ENCODE peak calls at places on chromosomes 11 and 22, in eight cellular contexts. I, K, C, Y, H, U, D and L are unnamed samples.

GRCh38 chr22:17792289-17792688 is 18.0 kb upstream of the BID start:
- DNase-seq in C (no peak), U (no peak), D (no peak), Y (no peak), I (no peak), K (no peak), H (no peak), L (no peak)

GRCh38 chr22:22397292-22397870 is 111.2 kb downstream of the ZNF280B start:
- DNase-seq in U (no peak), Y (peak), I (peak), C (no peak), D (peak), K (no peak), H (no peak), L (no peak)

GRCh38 chr11:62402226-62402625 is 16.6 kb upstream of the SCGB1A1 start:
- DNase-seq in K (no peak), I (no peak), U (peak), D (peak), H (no peak), C (peak), Y (peak), L (no peak)

GRCh38 chr11:109527496-109527895 is 105.5 kb downstream of the C11orf87 start:
- DNase-seq in H (peak), K (no peak), C (no peak), U (no peak), Y (peak), I (no peak), D (no peak), L (no peak)

GRCh38 chr11:47148903-47149535 is 27.7 kb downstream of the ARFGAP2 start:
- DNase-seq in I (no peak), C (no peak), D (peak), K (no peak), H (no peak), U (no peak), Y (peak), L (no peak)

GRCh38 chr11:89452780-89453179 is 38.4 kb downstream of the NOX4 start:
- DNase-seq in U (no peak), Y (peak), H (no peak), C (no peak), D (no peak), K (no peak), I (no peak), L (no peak)

GRCh38 chr11:79054636-79055035 is 386.2 kb downstream of the TENM4 start:
- DNase-seq in I (peak), D (peak), K (no peak), H (peak), C (no peak), Y (no peak), U (no peak), L (peak)

GRCh38 chr11:104254347-104254746 is 90.4 kb upstream of the PDGFD start:
- DNase-seq in D (peak), K (peak), C (no peak), I (peak), H (no peak), Y (no peak), U (peak), L (peak)

GRCh38 chr22:46536559-46537220 is 730 bp downstream of the CELSR1 start:
- DNase-seq in D (no peak), U (no peak), I (no peak), K (no peak), H (no peak), C (no peak), Y (no peak), L (no peak)

GRCh38 chr11:128831781-128832497 is 35.2 kb downstream of the KCNJ1 start:
- DNase-seq in I (no peak), Y (no peak), K (no peak), H (no peak), C (no peak), D (no peak), U (no peak), L (no peak)

GRCh38 chr11:112769170-112769569 is 192.1 kb upstream of the NCAM1 start:
- DNase-seq in Y (no peak), H (no peak), U (no peak), D (no peak), K (no peak), C (no peak), I (no peak), L (no peak)

GRCh38 chr11:104462346-104462745 is 298.4 kb upstream of the PDGFD start:
- DNase-seq in D (peak), U (no peak), Y (peak), K (no peak), C (no peak), H (no peak), I (peak), L (peak)

GRCh38 chr11:86931059-86931964 is 23.9 kb downstream of the FZD4 start:
- DNase-seq in K (no peak), H (no peak), Y (no peak), U (no peak), I (no peak), C (no peak), D (no peak), L (no peak)

GRCh38 chr22:45934659-45935341 is 42.2 kb downstream of the WNT7B start:
- DNase-seq in I (peak), Y (peak), C (no peak), K (no peak), U (no peak), D (peak), H (peak), L (peak)

GRCh38 chr11:63841554-63841953 is 2.6 kb downstream of the MARK2 start:
- DNase-seq in Y (peak), K (peak), C (no peak), I (peak), D (peak), H (no peak), U (no peak), L (no peak)

GRCh38 chr22:35480143-35480542 is 60.5 kb upstream of the RASD2 start:
- DNase-seq in H (no peak), Y (peak), C (no peak), I (no peak), U (no peak), K (no peak), D (peak), L (no peak)

GRCh38 chr11:132895340-132895739 is 637.0 kb downstream of the OPCML start:
- DNase-seq in D (no peak), H (peak), K (no peak), C (no peak), Y (no peak), U (no peak), I (peak), L (peak)

GRCh38 chr11:111418436-111418787 is 39.3 kb upstream of the POU2AF1 start:
- DNase-seq in C (no peak), K (no peak), I (no peak), D (no peak), H (no peak), Y (no peak), U (no peak), L (no peak)

GRCh38 chr11:111417011-111417765 is 38.1 kb upstream of the POU2AF1 start:
- DNase-seq in C (no peak), H (no peak), Y (no peak), K (no peak), D (no peak), I (no peak), U (peak), L (no peak)

GRCh38 chr11:111416231-111416960 is 37.3 kb upstream of the POU2AF1 start:
- DNase-seq in D (no peak), H (no peak), I (no peak), C (no peak), U (no peak), K (no peak), Y (no peak), L (no peak)

GRCh38 chr11:111419181-111419580 is 40.1 kb upstream of the POU2AF1 start:
- DNase-seq in K (no peak), I (no peak), U (no peak), H (no peak), D (no peak), C (no peak), Y (no peak), L (no peak)

GRCh38 chr11:111417766-111418435 is 38.8 kb upstream of the POU2AF1 start:
- DNase-seq in H (no peak), C (no peak), K (no peak), D (peak), Y (peak), U (no peak), I (peak), L (peak)
- H3K4me3 ChIP-seq in H (no peak), C (no peak), K (no peak), D (no peak), Y (no peak), U (no peak), I (no peak), L (no peak)

DNA sequence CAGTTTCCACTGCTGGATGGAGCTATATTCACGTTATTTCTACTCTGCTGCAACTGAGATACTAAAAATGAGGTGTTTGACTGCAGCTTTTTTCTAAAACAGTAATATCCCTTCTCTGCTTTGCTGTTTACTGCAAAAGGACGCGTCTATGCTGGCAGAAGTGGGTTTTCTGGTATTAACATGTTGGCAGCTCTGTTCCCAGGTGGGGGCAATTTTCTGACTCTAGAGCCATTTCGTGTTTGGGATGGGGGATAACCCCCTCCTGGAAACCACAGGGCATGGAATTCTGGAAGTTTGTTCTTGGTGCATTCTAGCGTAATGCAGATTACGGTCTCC is 4.9 kb downstream of the GRK2 start:
- DNase-seq in H (no peak), Y (no peak), C (no peak), U (no peak), I (no peak), K (no peak), D (no peak), L (no peak)
- H3K4me3 ChIP-seq in H (no peak), Y (no peak), C (peak), U (peak), I (no peak), K (no peak), D (no peak), L (no peak)

DNA sequence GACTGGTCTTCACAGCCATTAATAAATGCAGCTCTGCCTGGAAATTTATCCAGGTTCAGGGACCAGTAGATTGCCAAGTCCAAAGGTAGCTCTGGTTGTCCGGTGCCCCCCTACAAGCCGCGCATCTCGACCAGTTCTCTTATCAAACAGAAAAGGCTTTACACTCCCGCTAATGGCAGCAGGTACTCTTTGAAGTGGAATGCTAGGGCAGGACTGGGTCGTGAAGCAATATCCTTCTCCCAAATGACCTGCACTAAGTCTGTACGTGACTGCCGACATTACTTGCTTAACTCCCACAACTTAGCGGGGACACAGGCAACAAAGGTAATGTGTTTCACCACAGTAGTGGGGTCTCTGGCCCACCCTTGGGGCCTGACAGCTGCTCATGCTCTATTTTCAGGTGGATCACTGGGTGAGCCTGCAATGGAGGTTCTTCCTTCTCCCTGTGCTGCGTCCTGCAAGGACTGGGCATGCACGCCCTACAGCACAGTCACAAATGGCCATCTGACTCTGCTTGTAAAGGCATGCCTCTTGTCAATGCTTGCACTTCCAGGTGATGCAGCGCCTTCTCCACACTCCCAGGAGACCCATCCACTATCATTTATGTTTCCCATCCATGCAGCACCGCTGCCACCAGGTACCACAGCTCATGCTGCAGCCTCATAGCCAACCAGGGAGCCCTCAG is 96.2 kb upstream of the CTSC start:
- DNase-seq in U (no peak), I (no peak), Y (no peak), H (no peak), C (no peak), D (no peak), K (no peak), L (no peak)
- H3K4me3 ChIP-seq in U (no peak), I (no peak), Y (no peak), H (no peak), C (no peak), D (no peak), K (no peak), L (no peak)

GRCh38 chr11:121884601-121885000 is 231.4 kb downstream of the BLID start:
- DNase-seq in Y (no peak), H (no peak), K (no peak), D (no peak), U (no peak), C (no peak), I (no peak), L (no peak)
- H3K4me3 ChIP-seq in Y (no peak), H (no peak), K (no peak), D (no peak), U (no peak), C (no peak), I (no peak), L (no peak)

GRCh38 chr11:71555508-71555907 is 7.3 kb downstream of the KRTAP5-9 start:
- DNase-seq in K (no peak), Y (no peak), D (no peak), U (no peak), I (no peak), H (no peak), C (no peak), L (no peak)
- H3K4me3 ChIP-seq in K (no peak), Y (no peak), D (no peak), U (no peak), I (no peak), H (no peak), C (no peak), L (no peak)

DNA sequence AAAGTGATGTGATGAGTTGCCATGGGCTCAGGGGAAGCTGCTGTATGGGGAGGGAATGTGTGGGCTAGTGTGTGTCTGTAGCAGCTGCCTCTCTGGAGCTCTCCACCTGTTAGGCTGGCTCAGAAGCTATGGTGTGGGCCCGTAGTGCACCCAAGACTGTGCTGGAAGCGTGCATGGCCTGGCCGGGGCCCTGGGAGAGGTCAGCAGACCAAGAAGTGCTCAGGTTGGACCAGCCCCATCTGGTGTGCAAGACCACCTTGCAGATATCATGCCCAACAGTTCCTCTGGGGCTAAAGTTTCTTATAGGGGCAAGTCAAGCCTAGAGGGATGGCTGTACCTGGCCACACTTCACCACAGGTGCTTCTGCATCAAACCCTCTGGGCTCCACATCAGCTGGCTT is 274.4 kb upstream of the CCDC179 start:
- DNase-seq in C (no peak), D (no peak), Y (no peak), I (no peak), H (no peak), U (no peak), K (no peak), L (no peak)
- H3K4me3 ChIP-seq in C (no peak), D (no peak), Y (no peak), I (no peak), H (no peak), U (no peak), K (no peak), L (no peak)

DNA sequence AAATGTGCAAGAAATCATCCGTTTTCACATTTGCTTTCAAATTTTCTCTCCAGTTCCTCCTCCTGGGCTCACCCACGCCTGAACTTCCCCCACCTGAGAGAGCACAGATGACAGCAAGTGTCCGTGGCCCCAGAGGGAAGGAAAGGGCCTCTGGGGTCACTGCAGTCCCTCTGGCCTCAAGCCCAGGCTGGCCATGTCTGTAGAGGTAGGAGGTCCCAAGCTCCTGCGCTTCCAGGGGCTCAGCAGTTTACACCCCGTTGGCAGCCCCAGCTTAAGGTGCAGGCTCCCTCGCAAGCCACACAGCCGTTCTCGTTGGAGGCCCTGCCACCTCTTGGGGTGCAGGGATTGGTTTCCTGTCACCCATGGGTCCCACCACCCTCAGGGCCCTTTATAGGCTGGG is 40.4 kb upstream of the PRDM11 start:
- DNase-seq in C (no peak), U (no peak), K (no peak), I (no peak), Y (no peak), H (no peak), D (no peak), L (no peak)
- H3K4me3 ChIP-seq in C (no peak), U (no peak), K (no peak), I (no peak), Y (no peak), H (no peak), D (no peak), L (no peak)

GRCh38 chr11:1834791-1835670 is at the start of gene SYT8:
- DNase-seq in U (no peak), C (no peak), H (no peak), I (no peak), Y (no peak), K (no peak), D (peak), L (no peak)

GRCh38 chr11:1832989-1833365 is 1.8 kb upstream of the SYT8 start:
- DNase-seq in C (no peak), U (no peak), D (no peak), I (no peak), H (no peak), Y (no peak), K (no peak), L (no peak)

GRCh38 chr11:1832181-1832988 is 2.4 kb upstream of the SYT8 start:
- DNase-seq in Y (peak), C (peak), H (no peak), D (peak), I (peak), U (peak), K (peak), L (no peak)

GRCh38 chr11:1835671-1836010 is 851 bp downstream of the SYT8 start:
- DNase-seq in I (no peak), Y (no peak), U (no peak), D (no peak), K (no peak), H (no peak), C (no peak), L (no peak)

GRCh38 chr11:1834132-1834610 is 619 bp upstream of the SYT8 start:
- DNase-seq in Y (no peak), K (no peak), I (no peak), C (no peak), H (no peak), U (no peak), D (no peak), L (no peak)
- H3K4me3 ChIP-seq in Y (no peak), K (no peak), I (no peak), C (no peak), H (no peak), U (no peak), D (no peak), L (no peak)